ENCODE peak calls at places on chromosomes 16 and 17, in six cellular contexts. K is pancreas, T is A673, S is A549, M is prostate gland, R is tibial artery. P is an unnamed sample.

GRCh38 chr17:78072961-78073360 is 55.6 kb downstream of the TMC6 start:
- DNase-seq in K (no peak), T (no peak), S (no peak), M (no peak), R (no peak), P (no peak)

GRCh38 chr16:89956511-89957213 is 8.1 kb downstream of the DEF8 start:
- DNase-seq in K (no peak), T (no peak), S (no peak), M (no peak), R (no peak), P (no peak)

GRCh38 chr17:12180644-12181261 is 160.1 kb downstream of the MAP2K4 start:
- DNase-seq in K (no peak), T (peak; percentile 64), S (peak; percentile 74), M (peak; percentile 30), R (no peak), P (no peak)

GRCh38 chr16:17101646-17102045 is 369.1 kb downstream of the XYLT1 start:
- DNase-seq in K (no peak), T (no peak), S (peak; percentile 19), M (no peak), R (no peak), P (peak; percentile 48)

GRCh38 chr17:2484876-2485275 is 26.8 kb downstream of the METTL16 start:
- DNase-seq in K (no peak), T (peak; percentile 91), S (no peak), M (peak; percentile 23), R (no peak), P (peak; percentile 66)

GRCh38 chr16:20944861-20945390 is 44.4 kb downstream of the LYRM1 start:
- DNase-seq in K (no peak), T (peak; percentile 36), S (no peak), M (no peak), R (no peak), P (no peak)

GRCh38 chr16:15715221-15715620 is 65.2 kb downstream of the NDE1 start:
- DNase-seq in K (no peak), T (no peak), S (no peak), M (no peak), R (no peak), P (no peak)

GRCh38 chr16:1470543-1471251 is 4.1 kb downstream of the CLCN7 start:
- DNase-seq in K (no peak), T (no peak), S (no peak), M (no peak), R (no peak), P (no peak)

GRCh38 chr17:50469671-50470305 is 1.1 kb upstream of the CHAD start:
- DNase-seq in K (no peak), T (no peak), S (no peak), M (no peak), R (no peak), P (no peak)

GRCh38 chr17:10107320-10108165 is 90.9 kb downstream of the GAS7 start:
- DNase-seq in K (no peak), T (no peak), S (no peak), M (no peak), R (peak; percentile 70), P (no peak)

GRCh38 chr16:83160609-83161008 is 533.8 kb downstream of the CDH13 start:
- DNase-seq in K (no peak), T (no peak), S (no peak), M (no peak), R (no peak), P (no peak)

GRCh38 chr17:44887971-44888955 is 11.0 kb downstream of the EFTUD2 start:
- DNase-seq in K (no peak), T (no peak), S (no peak), M (no peak), R (no peak), P (no peak)

GRCh38 chr17:45147102-45147580 is 1.1 kb upstream of the HEXIM1 start:
- DNase-seq in K (no peak), T (peak; percentile 72), S (no peak), M (no peak), R (peak; percentile 75), P (peak; percentile 51)

GRCh38 chr16:85202631-85203461 is 90.6 kb upstream of the CIBAR2 start:
- DNase-seq in K (peak; percentile 91), T (no peak), S (no peak), M (no peak), R (peak; percentile 77), P (no peak)

GRCh38 chr17:7855643-7856080 is 796 bp downstream of the TMEM88 start:
- DNase-seq in K (peak; percentile 38), T (no peak), S (no peak), M (no peak), R (no peak), P (no peak)

GRCh38 chr16:69293401-69293800 is 17.7 kb upstream of the VPS4A start:
- DNase-seq in K (no peak), T (no peak), S (no peak), M (no peak), R (no peak), P (no peak)

GRCh38 chr16:4935231-4935855 is 1.6 kb downstream of the PPL start:
- DNase-seq in K (peak; percentile 51), T (no peak), S (no peak), M (peak; percentile 91), R (peak; percentile 95), P (no peak)

GRCh38 chr16:27482397-27483082 is 67.2 kb downstream of the GTF3C1 start:
- DNase-seq in K (no peak), T (no peak), S (no peak), M (no peak), R (no peak), P (no peak)

GRCh38 chr17:50550661-50551432 is 3.9 kb downstream of the SPATA20 start:
- DNase-seq in K (peak; percentile 60), T (peak; percentile 67), S (peak; percentile 95), M (peak; percentile 72), R (peak; percentile 84), P (no peak)

GRCh38 chr17:520447-521167 is 168.0 kb upstream of the RPH3AL start:
- DNase-seq in K (no peak), T (no peak), S (no peak), M (no peak), R (no peak), P (no peak)

GRCh38 chr17:78144146-78144719 is 2.0 kb upstream of the C17orf99 start:
- DNase-seq in K (peak; percentile 84), T (peak; percentile 40), S (peak; percentile 77), M (no peak), R (peak; percentile 77), P (peak; percentile 53)

GRCh38 chr17:34499576-34499975 is 79.8 kb upstream of the TMEM132E start:
- DNase-seq in K (no peak), T (peak; percentile 2), S (peak; percentile 29), M (no peak), R (no peak), P (peak; percentile 2)

GRCh38 chr16:14365200-14365851 is 264.7 kb downstream of the PARN start:
- DNase-seq in K (no peak), T (no peak), S (peak; percentile 95), M (no peak), R (no peak), P (no peak)

GRCh38 chr17:83081561-83082201 is 2.3 kb downstream of the METRNL start:
- DNase-seq in K (no peak), T (no peak), S (no peak), M (no peak), R (peak; percentile 75), P (no peak)

GRCh38 chr17:73007447-73007846 is 85.0 kb downstream of the SLC39A11 start:
- DNase-seq in K (peak; percentile 57), T (no peak), S (no peak), M (no peak), R (no peak), P (no peak)

GRCh38 chr17:57788710-57789109 is 43.6 kb upstream of the CCDC182 start:
- DNase-seq in K (no peak), T (no peak), S (no peak), M (no peak), R (no peak), P (no peak)

GRCh38 chr17:9728005-9728404 is 63.4 kb downstream of the DHRS7C start:
- DNase-seq in K (no peak), T (no peak), S (no peak), M (no peak), R (no peak), P (no peak)

GRCh38 chr16:12268602-12269001 is 292.1 kb downstream of the SNX29 start:
- DNase-seq in K (no peak), T (no peak), S (no peak), M (no peak), R (no peak), P (no peak)

GRCh38 chr17:43448720-43449469 is 34.9 kb upstream of the DHX8 start:
- DNase-seq in K (no peak), T (no peak), S (no peak), M (no peak), R (no peak), P (no peak)

GRCh38 chr17:17806035-17806434 is 30.8 kb downstream of the SREBF1 start:
- DNase-seq in K (no peak), T (no peak), S (no peak), M (no peak), R (no peak), P (no peak)

GRCh38 chr17:13393841-13394710 is 207.7 kb downstream of the HS3ST3A1 start:
- DNase-seq in K (no peak), T (no peak), S (no peak), M (no peak), R (no peak), P (peak; percentile 60)

GRCh38 chr17:41738077-41738800 is 3.8 kb upstream of the HAP1 start:
- DNase-seq in K (peak; percentile 76), T (peak; percentile 72), S (peak; percentile 89), M (peak; percentile 63), R (peak; percentile 71), P (peak; percentile 58)
- H3K27ac ChIP-seq in K (peak overlapping the region; percentile 4), T (no peak overlapping the region), S (peak overlapping the region; percentile 85), M (no peak overlapping the region), R (no peak overlapping the region), P (peak overlapping the region; percentile 98)

GRCh38 chr16:80341242-80341641 is 199.6 kb upstream of the DYNLRB2 start:
- DNase-seq in K (no peak), T (no peak), S (no peak), M (no peak), R (no peak), P (no peak)
- TF ChIP-seq CTCF in K (no peak), T (no peak), S (no peak), M (no peak), R (no peak), P (peak; percentile 11)

DNA sequence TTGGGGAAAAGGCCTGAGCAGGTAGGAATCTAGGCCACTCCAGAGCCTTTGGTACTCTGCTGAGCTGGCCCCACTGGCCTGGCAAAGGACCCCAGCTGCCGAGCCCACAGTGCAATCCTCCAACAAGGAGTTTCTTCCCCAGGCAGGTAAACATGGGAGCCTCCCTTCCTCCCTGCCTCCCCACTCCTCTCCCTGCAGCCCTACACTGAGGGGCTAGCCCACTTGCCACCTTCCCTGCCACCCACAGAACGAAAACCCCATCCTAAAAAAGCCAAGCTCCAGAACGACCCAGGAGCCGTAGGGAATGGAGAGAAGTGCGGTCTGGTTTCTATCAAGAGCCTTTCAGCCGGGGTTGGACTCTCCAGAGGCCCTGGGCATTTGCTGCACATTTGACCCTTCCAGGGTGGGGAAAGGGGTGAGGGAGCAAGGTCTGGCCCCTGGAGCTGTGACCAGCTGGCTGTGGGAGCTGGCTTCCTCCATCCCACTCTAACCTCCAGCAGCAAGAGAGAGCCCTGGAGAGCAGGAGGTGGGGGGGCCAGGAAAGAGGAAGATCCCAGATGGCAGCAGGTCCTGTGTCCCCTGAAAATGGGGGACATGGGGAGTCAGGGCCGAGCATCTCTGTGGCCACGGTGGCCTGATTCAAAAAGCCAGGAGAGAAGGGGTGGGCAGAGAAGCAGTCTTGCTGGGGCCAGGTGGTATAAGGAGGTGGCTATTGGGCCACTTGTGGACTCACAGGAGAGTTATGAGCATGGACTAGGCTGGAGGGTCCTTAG is 1.3 kb downstream of the HID1 start:
- DNase-seq in K (no peak), T (no peak), S (no peak), M (no peak), R (no peak), P (no peak)
- H3K27ac ChIP-seq in K (peak overlapping the region; percentile 75), T (no peak overlapping the region), S (peak overlapping the region; percentile 84), M (peak overlapping the region; percentile 74), R (no peak overlapping the region), P (no peak overlapping the region)

GRCh38 chr16:86520317-86521210 is 10.2 kb downstream of the FOXF1 start:
- DNase-seq in K (no peak), T (no peak), S (no peak), M (no peak), R (no peak), P (no peak)
- TF ChIP-seq CTCF in K (no peak), T (peak; percentile 14), S (no peak), M (no peak), R (no peak), P (no peak)

P was measured in foreskin keratinocyte.